ENCODE peak calls at places on chromosomes 2 and 18, in five cellular contexts. B is GM12878, U is HCT116, P is K562, Z is HepG2. E is an unnamed sample.

GRCh38 chr2:48448274-48449061 is 81.5 kb upstream of the STON1 start:
- DNase-seq in B (peak; percentile 53), U (no peak), P (no peak), Z (peak; percentile 85), E (no peak)

GRCh38 chr18:41906528-41907256 is 48.3 kb upstream of the PIK3C3 start:
- DNase-seq in B (peak; percentile 33), U (peak; percentile 15), P (peak; percentile 53), Z (peak; percentile 13), E (peak; percentile 67)

GRCh38 chr18:58255701-58256311 is 211.8 kb downstream of the NEDD4L start:
- DNase-seq in B (no peak), U (no peak), P (no peak), Z (no peak), E (no peak)

GRCh38 chr2:3142961-3143571 is 234.6 kb downstream of the EIPR1 start:
- DNase-seq in B (no peak), U (no peak), P (no peak), Z (no peak), E (no peak)

GRCh38 chr2:62339413-62339812 is 143.5 kb downstream of the B3GNT2 start:
- DNase-seq in B (no peak), U (no peak), P (no peak), Z (no peak), E (no peak)

GRCh38 chr2:133390151-133390550 is 178.1 kb downstream of the NCKAP5 start:
- DNase-seq in B (no peak), U (no peak), P (no peak), Z (no peak), E (no peak)

GRCh38 chr2:132421198-132421780 is 4.7 kb downstream of the GPR39 start:
- DNase-seq in B (no peak), U (no peak), P (no peak), Z (no peak), E (no peak)

GRCh38 chr2:112710956-112711355 is 9.9 kb upstream of the NT5DC4 start:
- DNase-seq in B (no peak), U (no peak), P (no peak), Z (no peak), E (no peak)

GRCh38 chr2:108444941-108445840 is 3.8 kb upstream of the GCC2 start:
- DNase-seq in B (no peak), U (no peak), P (peak; percentile 18), Z (no peak), E (no peak)

GRCh38 chr18:477565-477964 is 22.9 kb downstream of the COLEC12 start:
- DNase-seq in B (no peak), U (peak; percentile 37), P (peak; percentile 50), Z (peak; percentile 27), E (peak; percentile 63)

GRCh38 chr18:25853716-25854465 is 236.5 kb downstream of the SS18 start:
- DNase-seq in B (no peak), U (no peak), P (no peak), Z (no peak), E (no peak)

GRCh38 chr2:96153291-96153713 is 8.1 kb upstream of the DUSP2 start:
- DNase-seq in B (no peak), U (no peak), P (no peak), Z (no peak), E (no peak)

GRCh38 chr2:109604597-109604996 is 9.2 kb downstream of the SEPTIN10 start:
- DNase-seq in B (no peak), U (peak; percentile 87), P (no peak), Z (no peak), E (no peak)

GRCh38 chr2:234098675-234099195 is 48.2 kb downstream of the SPP2 start:
- DNase-seq in B (no peak), U (no peak), P (no peak), Z (no peak), E (no peak)

GRCh38 chr2:182818541-182819308 is 47.7 kb downstream of the FRZB start:
- DNase-seq in B (no peak), U (no peak), P (no peak), Z (no peak), E (peak; percentile 68)

GRCh38 chr2:85011747-85012146 is 40.8 kb downstream of the KCMF1 start:
- DNase-seq in B (no peak), U (no peak), P (no peak), Z (peak; percentile 30), E (peak; percentile 77)

GRCh38 chr2:30782124-30782523 is 25.1 kb downstream of the CAPN13 start:
- DNase-seq in B (no peak), U (no peak), P (no peak), Z (no peak), E (no peak)

GRCh38 chr2:64888591-64889309 is 100.4 kb upstream of the SLC1A4 start:
- DNase-seq in B (no peak), U (peak; percentile 68), P (no peak), Z (peak; percentile 74), E (peak; percentile 51)

GRCh38 chr2:166126014-166126639 is 1.7 kb downstream of the SCN1A start:
- DNase-seq in B (no peak), U (no peak), P (no peak), Z (no peak), E (no peak)

GRCh38 chr2:63053889-63054725 is 3.5 kb downstream of the OTX1 start:
- DNase-seq in B (no peak), U (no peak), P (no peak), Z (no peak), E (peak; percentile 94)

GRCh38 chr2:75560022-75560767 is 544 bp downstream of the EVA1A start:
- DNase-seq in B (no peak), U (no peak), P (no peak), Z (no peak), E (peak; percentile 75)

GRCh38 chr18:62324917-62325805 is at the start of gene TNFRSF11A:
- DNase-seq in B (no peak), U (no peak), P (peak; percentile 83), Z (no peak), E (peak; percentile 81)

GRCh38 chr2:86603892-86604291 is 19.8 kb downstream of the RNF103 start:
- DNase-seq in B (no peak), U (no peak), P (no peak), Z (no peak), E (no peak)

GRCh38 chr2:16063955-16064633 is 123.7 kb downstream of the MYCN start:
- DNase-seq in B (no peak), U (no peak), P (no peak), Z (no peak), E (no peak)

GRCh38 chr18:79607361-79607930 is 72.2 kb upstream of the CTDP1 start:
- DNase-seq in B (no peak), U (no peak), P (no peak), Z (no peak), E (no peak)

GRCh38 chr2:150889141-150889540 is 372.5 kb downstream of the RBM43 start:
- DNase-seq in B (no peak), U (no peak), P (no peak), Z (no peak), E (no peak)

GRCh38 chr2:120308038-120308910 is 37.7 kb upstream of the INHBB start:
- DNase-seq in B (peak; percentile 35), U (no peak), P (peak; percentile 35), Z (no peak), E (no peak)

GRCh38 chr2:196170681-196171247 is 614 bp downstream of the STK17B start:
- DNase-seq in B (no peak), U (no peak), P (no peak), Z (peak; percentile 9), E (peak; percentile 20)

GRCh38 chr18:39743463-39743862 is 2177.9 kb upstream of the CELF4 start:
- DNase-seq in B (no peak), U (no peak), P (no peak), Z (no peak), E (no peak)

GRCh38 chr18:2901405-2901989 is 54.7 kb downstream of the EMILIN2 start:
- DNase-seq in B (no peak), U (no peak), P (no peak), Z (no peak), E (no peak)

GRCh38 chr2:237955640-237956401 is 11.0 kb upstream of the UBE2F start:
- DNase-seq in B (no peak), U (no peak), P (no peak), Z (no peak), E (peak; percentile 69)

GRCh38 chr2:207239754-207240494 is 74.2 kb upstream of the KLF7 start:
- DNase-seq in B (no peak), U (no peak), P (no peak), Z (no peak), E (no peak)

GRCh38 chr2:65120990-65121693 is 8.8 kb downstream of the RAB1A start:
- DNase-seq in B (no peak), U (no peak), P (no peak), Z (no peak), E (no peak)

GRCh38 chr2:102803041-102803896 is 41.4 kb downstream of the TMEM182 start:
- DNase-seq in B (no peak), U (no peak), P (no peak), Z (peak; percentile 44), E (no peak)

GRCh38 chr2:219125886-219126270 is 34.7 kb downstream of the NHEJ1 start:
- DNase-seq in B (no peak), U (no peak), P (no peak), Z (no peak), E (no peak)

GRCh38 chr2:29075894-29076700 is 1.8 kb upstream of the PCARE start:
- DNase-seq in B (no peak), U (no peak), P (no peak), Z (no peak), E (no peak)

GRCh38 chr18:44598514-44598913 is 82.2 kb upstream of the SETBP1 start:
- DNase-seq in B (no peak), U (no peak), P (no peak), Z (no peak), E (peak; percentile 8)

GRCh38 chr2:129606496-129607270 is 372.8 kb upstream of the RAB6C start:
- DNase-seq in B (no peak), U (no peak), P (no peak), Z (no peak), E (peak; percentile 17)
- TF ChIP-seq EZH2 in B (no peak), U (no peak), P (no peak), Z (no peak), E (no peak)

GRCh38 chr2:205025580-205026240 is 480.4 kb downstream of the PARD3B start:
- DNase-seq in B (no peak), U (no peak), P (no peak), Z (peak; percentile 24), E (no peak)
- TF ChIP-seq REST in B (no peak), U (no peak), P (no peak), Z (no peak), E (no peak)

DNA sequence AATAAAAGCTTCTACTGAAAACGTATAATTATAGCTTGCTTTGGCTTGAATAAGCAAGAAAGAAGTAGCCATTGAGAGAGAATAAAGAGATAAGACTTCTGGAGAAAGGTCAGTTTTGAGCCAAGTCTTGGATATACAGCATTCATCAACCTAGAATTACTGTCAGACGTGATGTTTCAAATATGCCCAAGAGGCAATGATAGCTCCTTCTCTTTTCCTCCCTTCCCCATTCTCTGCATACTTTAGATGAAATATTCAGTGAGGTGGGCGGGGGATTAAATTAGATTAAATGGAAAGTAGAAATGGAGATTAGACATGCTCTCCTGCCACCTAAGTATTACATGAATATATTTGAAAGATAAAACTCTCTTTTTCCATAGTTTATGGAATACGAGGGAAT is 8.7 kb downstream of the ANTXR1 start:
- DNase-seq in B (no peak), U (no peak), P (no peak), Z (no peak), E (no peak)
- H3K4me1 ChIP-seq in B (no peaks in the 10 kb centered on the region), U (no peaks in the 10 kb centered on the region), P (peaks cover 3% of the 10 kb centered on the region), Z (peaks cover 28% of the 10 kb centered on the region), E (peaks cover 16% of the 10 kb centered on the region)

DNA sequence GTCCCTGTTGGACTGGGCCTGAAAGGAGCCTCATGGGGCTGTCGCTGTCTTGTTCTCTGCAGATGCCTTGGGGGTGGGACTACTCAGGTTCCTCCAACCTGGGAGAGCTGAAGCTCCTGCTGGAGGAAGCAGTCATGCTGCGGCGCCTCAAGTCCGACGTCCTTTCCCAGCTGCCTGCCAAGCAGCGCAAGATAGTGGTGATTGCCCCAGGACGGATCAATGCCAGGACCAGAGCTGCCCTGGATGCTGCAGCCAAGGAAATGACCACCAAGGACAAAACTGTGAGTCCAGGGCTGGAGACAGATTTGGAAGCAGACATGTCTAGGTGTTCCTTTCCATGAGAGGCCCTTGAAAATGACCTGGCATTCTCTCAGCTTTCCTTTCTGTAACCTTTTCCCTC is 38.5 kb downstream of the SMARCAL1 start:
- DNase-seq in B (no peak), U (no peak), P (no peak), Z (no peak), E (no peak)
- TF ChIP-seq EZH2 in B (no peak), U (no peak), P (no peak), Z (no peak), E (no peak)

E was measured in GM23338.